ENCODE peak calls at places on chromosome 13, in eight cellular contexts. K is HCT116, Q is SK-N-SH, S is esophagus muscularis mucosa, A is Panc1, X is transverse colon, T is endothelial cell of umbilical vein, F is breast epithelium. E is an unnamed sample.

GRCh38 chr13:41941174-41941573 is 19.7 kb downstream of the VWA8 start:
- DNase-seq in S (no peak), X (no peak), T (no peak), Q (no peak), F (no peak), K (no peak), A (no peak), E (no peak)

GRCh38 chr13:33281951-33282595 is 3.5 kb downstream of the STARD13 start:
- DNase-seq in T (peak; percentile 69), X (no peak), A (no peak), Q (no peak), S (no peak), F (no peak), K (no peak), E (no peak)

GRCh38 chr13:99749627-99750026 is 221.9 kb downstream of the ZIC5 start:
- DNase-seq in Q (no peak), F (no peak), S (no peak), T (no peak), K (no peak), X (no peak), A (no peak), E (no peak)

GRCh38 chr13:31399690-31400089 is 199.9 kb downstream of the B3GLCT start:
- DNase-seq in T (no peak), Q (no peak), X (no peak), A (no peak), F (no peak), K (no peak), S (no peak), E (no peak)

GRCh38 chr13:20714563-20715339 is 11.3 kb downstream of the IL17D start:
- DNase-seq in K (no peak), X (no peak), F (no peak), A (no peak), Q (no peak), S (no peak), T (peak; percentile 91), E (no peak)

GRCh38 chr13:30052127-30052526 is 201.7 kb upstream of the UBL3 start:
- DNase-seq in A (no peak), K (no peak), X (no peak), S (peak; percentile 62), F (no peak), Q (no peak), T (no peak), E (no peak)

GRCh38 chr13:114065926-114066774 is 66.3 kb downstream of the RASA3 start:
- DNase-seq in Q (no peak), K (no peak), F (no peak), A (no peak), S (no peak), T (no peak), X (peak; percentile 54), E (no peak)

GRCh38 chr13:41916173-41916954 is 44.5 kb downstream of the VWA8 start:
- DNase-seq in F (no peak), K (no peak), T (peak; percentile 86), S (no peak), Q (no peak), A (no peak), X (no peak), E (peak; percentile 14)

GRCh38 chr13:44048326-44048725 is 168.6 kb downstream of the LACC1 start:
- DNase-seq in S (no peak), Q (no peak), A (no peak), K (no peak), T (no peak), X (no peak), F (no peak), E (no peak)

GRCh38 chr13:69418319-69418718 is 689.3 kb upstream of the ATXN8OS start:
- DNase-seq in T (no peak), A (no peak), Q (no peak), F (no peak), K (no peak), S (no peak), X (no peak), E (no peak)

GRCh38 chr13:32850311-32851052 is 165.7 kb upstream of the KL start:
- DNase-seq in K (no peak), X (no peak), F (no peak), Q (no peak), A (no peak), T (no peak), S (peak; percentile 77), E (no peak)

DNA sequence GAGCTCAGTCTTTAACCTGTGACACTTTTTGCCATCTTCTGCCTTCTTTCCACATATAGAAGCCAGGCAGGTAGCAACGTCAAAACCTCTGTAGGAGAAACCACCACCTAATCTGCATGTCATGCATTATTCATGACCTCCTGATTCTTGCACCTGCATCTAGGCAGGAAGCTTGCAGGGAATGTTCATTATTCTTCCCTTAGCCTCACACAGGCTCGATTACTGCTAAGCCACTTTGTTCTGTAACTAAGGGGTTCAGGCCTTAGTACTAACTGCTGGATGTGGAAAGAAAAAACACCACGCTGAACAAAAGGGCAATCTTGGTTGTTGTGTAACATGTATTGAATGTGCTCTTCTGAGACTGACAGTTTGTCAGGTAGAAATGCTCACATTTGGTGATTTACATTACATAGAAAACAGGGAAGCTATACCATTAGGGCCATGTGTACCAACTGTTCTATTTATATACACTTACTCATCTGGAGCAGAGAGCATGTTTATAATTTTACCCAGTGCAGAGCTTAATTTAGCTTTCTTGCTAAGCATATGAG is 366.9 kb downstream of the KLF12 start:
- DNase-seq in T (peak; percentile 47), Q (no peak), K (no peak), A (no peak), S (no peak), X (no peak), F (no peak), E (no peak)
- TF ChIP-seq POLR2AphosphoS5 in T (no peak), Q (no peak), K (no peak), A (no peak), S (no peak), X (no peak), F (no peak), E (no peak)

DNA sequence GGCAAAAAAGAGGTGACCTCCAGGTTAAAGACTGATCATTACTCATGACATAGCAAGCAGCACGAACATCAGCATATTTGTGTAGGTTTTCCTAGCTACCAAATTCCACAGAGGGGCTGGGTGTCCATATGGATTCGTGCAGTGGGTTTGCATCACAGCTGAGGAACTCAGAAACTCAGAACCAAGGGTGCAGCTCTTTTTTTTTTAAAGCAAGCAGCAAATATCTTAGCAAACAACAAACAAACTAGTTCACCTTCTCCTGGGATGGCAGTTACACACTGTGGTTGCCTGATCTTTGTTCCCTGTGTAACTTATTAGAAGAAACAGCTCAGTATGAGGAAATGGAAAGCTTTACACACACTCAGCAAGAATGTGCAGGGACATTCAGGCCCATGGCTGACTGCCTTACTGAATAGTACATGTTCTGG is 4.1 kb downstream of the NDFIP2 start:
- DNase-seq in A (no peak), T (no peak), K (no peak), S (no peak), X (peak; percentile 56), Q (no peak), F (no peak), E (no peak)
- TF ChIP-seq POLR2AphosphoS5 in A (no peak), T (no peak), K (no peak), S (no peak), X (no peak), Q (no peak), F (no peak), E (no peak)

DNA sequence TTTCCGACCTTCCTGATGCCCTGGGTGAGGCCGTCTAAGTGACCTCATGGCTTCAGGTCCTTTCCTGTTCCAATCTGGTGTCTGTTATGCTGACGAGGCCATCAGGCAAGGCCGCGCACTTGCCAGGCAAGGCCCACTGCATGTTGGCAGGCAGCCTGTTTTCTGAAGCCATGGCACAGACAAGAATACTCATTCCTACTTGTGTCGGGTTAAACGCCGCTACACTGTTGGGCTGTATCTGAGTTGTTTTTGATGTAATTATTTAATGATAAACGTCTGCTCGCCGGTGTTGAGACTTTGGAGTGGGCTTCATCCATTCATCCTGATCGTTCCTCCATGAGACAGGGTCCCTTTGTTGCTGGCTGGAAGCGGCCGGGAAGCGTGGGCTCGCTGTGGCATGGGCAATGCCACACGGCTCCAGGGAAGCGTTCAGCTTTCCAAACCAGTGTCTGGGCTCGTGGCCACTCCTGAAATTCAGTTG is 92.1 kb downstream of the ATP11A start:
- DNase-seq in K (no peak), X (no peak), S (no peak), F (no peak), A (no peak), Q (peak; percentile 75), T (peak; percentile 68), E (no peak)
- TF ChIP-seq POLR2AphosphoS5 in K (no peak), X (no peak), S (no peak), F (no peak), A (no peak), Q (no peak), T (no peak), E (no peak)

DNA sequence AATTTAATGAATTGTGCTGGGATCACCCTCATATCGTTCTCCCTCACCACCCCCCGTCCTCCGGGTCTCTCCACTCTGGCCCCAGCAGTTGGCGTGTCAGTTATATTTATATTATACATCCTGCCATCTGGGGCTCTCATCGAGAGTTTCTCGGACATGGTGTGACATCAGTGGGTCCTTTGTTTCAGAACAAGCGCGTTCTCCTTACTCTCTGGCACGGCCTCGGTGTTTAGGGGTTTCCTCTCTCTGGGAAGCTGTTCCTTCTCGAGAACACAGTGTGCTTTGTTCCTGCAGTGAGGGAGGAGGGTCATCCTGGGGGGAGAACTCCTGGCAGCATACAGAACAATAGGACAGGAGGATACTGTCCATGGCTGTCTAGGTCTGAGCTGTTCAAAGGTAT is 9.8 kb upstream of the MCF2L start:
- DNase-seq in K (no peak), F (peak; percentile 35), T (no peak), Q (no peak), X (no peak), S (no peak), A (no peak), E (no peak)
- TF ChIP-seq POLR2AphosphoS5 in K (no peak), F (no peak), T (no peak), Q (no peak), X (peak; percentile 5), S (peak; percentile 70), A (no peak), E (no peak)

DNA sequence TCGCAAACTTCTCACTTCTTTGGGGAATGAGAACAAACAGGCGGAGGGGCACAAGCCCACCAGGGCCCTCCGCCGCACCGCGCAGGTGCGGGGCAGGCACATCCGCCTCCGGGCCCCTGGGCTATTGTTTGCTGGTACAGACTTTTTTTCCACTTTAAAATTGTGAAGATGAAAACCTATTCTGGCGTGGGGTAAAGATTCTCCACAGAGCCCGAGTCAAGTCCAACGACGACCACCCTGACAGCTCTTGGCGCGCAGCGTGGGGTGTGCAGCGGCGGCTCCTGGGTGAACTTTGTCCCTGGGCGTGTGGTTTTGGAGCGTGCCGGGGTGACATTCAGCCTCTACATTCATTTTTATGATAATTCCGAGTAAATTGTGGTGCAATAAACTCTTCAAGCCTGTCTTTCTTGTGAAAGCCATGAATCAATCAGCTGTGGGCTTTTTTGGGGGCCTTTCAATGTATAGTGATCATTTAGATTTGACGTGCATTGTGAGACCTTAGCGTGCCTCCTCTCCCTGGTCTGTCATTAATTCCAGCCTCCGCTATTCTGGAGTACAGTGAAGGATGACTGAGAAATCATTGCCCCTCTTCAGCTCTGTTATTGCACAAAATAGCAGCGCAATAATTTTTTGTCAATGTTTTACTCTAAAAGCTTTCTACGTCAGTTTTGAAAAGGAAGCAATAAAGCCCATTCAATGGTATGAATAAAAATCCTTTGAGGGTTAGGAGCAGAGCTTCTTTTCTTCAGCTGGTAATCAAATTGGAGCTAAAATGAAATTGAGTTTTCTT is 90.0 kb downstream of the TEX29 start:
- DNase-seq in S (no peak), T (no peak), X (peak; percentile 14), Q (no peak), A (no peak), F (no peak), K (no peak), E (no peak)
- TF ChIP-seq POLR2AphosphoS5 in S (no peak), T (no peak), X (no peak), Q (no peak), A (no peak), F (no peak), K (no peak), E (no peak)

GRCh38 chr13:80338781-80339577 is 1.9 kb downstream of the SPRY2 start:
- DNase-seq in A (no peak), X (peak; percentile 60), T (peak; percentile 84), Q (peak; percentile 77), K (no peak), S (peak; percentile 93), F (peak; percentile 79), E (no peak)
- TF ChIP-seq POLR2AphosphoS5 in A (no peak), X (peak; percentile 55), T (peak; percentile 28), Q (no peak), K (no peak), S (peak; percentile 71), F (peak; percentile 26), E (no peak)